ENCODE peak calls at places on chromosomes 5 and 9, in six cellular contexts. F, X, Q, H, D and Y are unnamed samples.

GRCh38 chr5:14685757-14686156 is 21.2 kb downstream of the OTULIN start:
- DNase-seq in X (peak; percentile 59), F (peak; percentile 53), Q (peak; percentile 46), D (peak; percentile 48), H (peak; percentile 23), Y (no peak)

GRCh38 chr5:61414806-61415205 is 82.7 kb downstream of the ZSWIM6 start:
- DNase-seq in H (no peak), F (no peak), D (no peak), Q (no peak), X (no peak), Y (no peak)

GRCh38 chr9:112361602-112362001 is 18.3 kb upstream of the HSDL2 start:
- DNase-seq in X (peak; percentile 55), H (peak; percentile 33), Q (peak; percentile 67), F (peak; percentile 29), D (peak; percentile 37), Y (no peak)

GRCh38 chr5:55645304-55645703 is 66.8 kb downstream of the SLC38A9 start:
- DNase-seq in D (no peak), F (peak; percentile 5), Q (no peak), H (no peak), X (no peak), Y (no peak)

GRCh38 chr5:17719592-17719991 is 85.3 kb downstream of the TAF11L14 start:
- DNase-seq in D (no peak), H (no peak), F (no peak), X (no peak), Q (no peak), Y (no peak)

GRCh38 chr5:14737309-14737708 is 72.8 kb downstream of the OTULIN start:
- DNase-seq in F (no peak), Q (no peak), H (no peak), D (no peak), X (no peak), Y (no peak)

GRCh38 chr9:137448569-137448962 is 7.4 kb upstream of the ENTPD8 start:
- DNase-seq in H (no peak), Q (no peak), D (no peak), X (no peak), F (no peak), Y (no peak)

GRCh38 chr5:56019306-56020272 is 24.8 kb upstream of the IL6ST start:
- DNase-seq in H (no peak), D (no peak), Q (peak; percentile 49), X (no peak), F (no peak), Y (no peak)

GRCh38 chr9:16191691-16192402 is 639.0 kb downstream of the CCDC171 start:
- DNase-seq in F (peak; percentile 35), X (peak; percentile 60), Q (peak; percentile 40), H (peak; percentile 16), D (peak; percentile 2), Y (no peak)

GRCh38 chr5:169433221-169433651 is 132.3 kb upstream of the SLIT3 start:
- DNase-seq in Q (no peak), H (no peak), D (no peak), F (no peak), X (no peak), Y (no peak)

GRCh38 chr9:71863652-71864051 is 47.3 kb downstream of the ABHD17B start:
- DNase-seq in X (no peak), F (no peak), D (no peak), H (no peak), Q (no peak), Y (no peak)

GRCh38 chr5:120160120-120160895 is 303.8 kb upstream of the PRR16 start:
- DNase-seq in H (no peak), Q (no peak), F (peak; percentile 85), X (no peak), D (no peak), Y (no peak)

GRCh38 chr9:93091056-93091452 is 5.0 kb upstream of the CARD19 start:
- DNase-seq in X (no peak), D (no peak), Q (no peak), H (no peak), F (no peak), Y (no peak)

DNA sequence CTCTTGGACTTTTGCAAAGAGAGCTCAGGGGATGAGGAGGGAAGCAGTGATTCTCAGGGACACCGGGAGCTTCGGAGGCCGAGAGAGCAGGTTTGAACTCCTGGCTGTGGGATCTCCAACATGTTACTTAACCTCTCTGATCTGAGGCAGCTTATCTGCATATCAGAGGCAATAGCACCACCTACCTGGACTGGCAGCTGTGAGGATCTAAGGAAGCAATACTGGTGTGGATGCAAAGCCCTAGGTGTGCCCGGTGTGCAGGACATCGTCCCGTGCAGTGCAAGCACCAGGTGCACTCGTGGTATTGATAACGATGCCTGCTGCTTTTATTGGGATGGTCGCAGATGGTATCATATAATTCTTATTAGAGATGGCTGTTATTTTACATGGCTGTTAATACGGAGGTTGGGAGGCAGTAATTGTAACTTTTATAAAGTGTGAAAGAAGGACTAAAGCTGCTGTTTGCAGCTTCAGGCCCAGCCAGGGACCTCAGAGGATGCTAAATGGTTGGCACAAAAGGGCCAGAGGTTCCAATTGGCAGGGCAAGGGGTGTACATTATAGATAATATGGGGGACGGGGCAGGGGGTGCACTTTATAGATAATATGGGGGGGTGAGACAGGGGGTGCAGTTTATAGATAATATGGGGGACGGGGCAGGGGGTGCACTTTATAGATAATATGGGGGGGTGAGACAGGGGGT is 14.9 kb downstream of the COL5A1 start:
- DNase-seq in X (no peak), D (no peak), F (no peak), Q (no peak), H (peak; percentile 31), Y (no peak)
- H3K9ac ChIP-seq in X (no peak overlapping the region), D (no peak overlapping the region), F (no peak overlapping the region), Q (no peak overlapping the region), H (no peak overlapping the region), Y (no peak overlapping the region)

DNA sequence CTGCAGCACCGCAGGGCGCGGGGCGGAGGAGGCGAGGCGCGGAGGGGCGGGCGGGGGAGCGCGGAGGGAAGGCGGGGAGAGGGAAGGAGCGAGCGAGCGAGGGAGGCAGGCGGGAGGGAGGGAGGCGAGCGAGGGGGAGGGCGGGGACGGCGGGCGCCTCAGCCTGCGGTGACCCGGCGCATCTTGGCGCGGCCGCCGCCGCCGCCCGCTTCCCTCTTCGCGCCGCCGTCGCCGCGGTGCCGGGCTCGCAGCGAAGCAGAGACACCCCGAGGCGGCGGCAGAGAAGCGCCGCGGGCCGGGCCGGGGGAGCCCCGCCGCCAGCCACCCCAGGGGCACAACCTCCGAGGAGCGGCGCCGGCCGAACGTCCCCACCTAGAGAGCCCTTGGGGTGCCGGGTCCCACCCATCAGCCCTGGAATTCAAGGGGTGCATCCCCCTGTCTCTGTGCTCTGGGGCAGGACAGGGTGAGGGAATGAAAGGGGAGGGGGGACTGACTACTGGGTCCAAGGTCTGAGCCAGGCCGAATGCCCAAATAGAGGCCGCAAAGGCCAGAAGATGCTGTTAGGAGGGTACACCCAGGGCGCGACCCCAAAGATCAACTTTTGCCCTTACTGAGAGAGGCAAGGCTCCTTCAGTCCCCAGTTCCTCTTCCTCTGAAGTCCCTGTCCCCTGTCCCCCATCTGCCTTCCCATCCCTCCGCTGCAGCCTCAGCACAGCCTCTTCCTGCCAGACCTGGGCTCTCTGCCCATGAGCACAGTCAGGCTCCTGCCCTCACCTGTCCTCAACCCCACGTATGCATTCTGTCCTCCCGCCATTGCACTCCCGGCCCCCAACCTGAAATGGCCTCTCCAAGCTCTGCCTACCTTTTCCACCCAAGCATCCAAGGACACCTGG is at the start of gene ADAMTS2:
- DNase-seq in Q (no peak), X (no peak), F (no peak), H (no peak), D (no peak), Y (no peak)
- H3K4me3 ChIP-seq in Q (no peak within 1 kb of the TSS), X (no peak within 1 kb of the TSS), F (no peak within 1 kb of the TSS), H (peak within 1 kb of the TSS; percentile 26), D (no peak within 1 kb of the TSS), Y (no peak within 1 kb of the TSS)

GRCh38 chr9:130445268-130445983 is 665 bp downstream of the ASS1 start:
- DNase-seq in H (no peak), D (peak; percentile 61), Q (no peak), F (peak; percentile 72), X (no peak), Y (no peak)
- H3K9ac ChIP-seq in H (peak overlapping the region; percentile 76), D (peak overlapping the region; percentile 72), Q (no peak overlapping the region), F (peak overlapping the region; percentile 42), X (no peak overlapping the region), Y (peak overlapping the region; percentile 63)

GRCh38 chr9:74887981-74888370 is 255 bp upstream of the TRPM6 start:
- DNase-seq in H (no peak), D (no peak), Q (no peak), F (no peak), X (no peak), Y (no peak)
- H3K4me3 ChIP-seq in H (peak overlapping the region; percentile 77), D (peak overlapping the region; percentile 73), Q (no peak overlapping the region), F (peak overlapping the region; percentile 85), X (no peak overlapping the region), Y (peak overlapping the region; percentile 68)

GRCh38 chr5:39699164-39699563 is 274.4 kb upstream of the DAB2 start:
- DNase-seq in H (no peak), F (no peak), Q (no peak), X (no peak), D (no peak), Y (no peak)
- H3K9ac ChIP-seq in H (no peak overlapping the region), F (no peak overlapping the region), Q (no peak overlapping the region), X (no peak overlapping the region), D (no peak overlapping the region), Y (no peak overlapping the region)

DNA sequence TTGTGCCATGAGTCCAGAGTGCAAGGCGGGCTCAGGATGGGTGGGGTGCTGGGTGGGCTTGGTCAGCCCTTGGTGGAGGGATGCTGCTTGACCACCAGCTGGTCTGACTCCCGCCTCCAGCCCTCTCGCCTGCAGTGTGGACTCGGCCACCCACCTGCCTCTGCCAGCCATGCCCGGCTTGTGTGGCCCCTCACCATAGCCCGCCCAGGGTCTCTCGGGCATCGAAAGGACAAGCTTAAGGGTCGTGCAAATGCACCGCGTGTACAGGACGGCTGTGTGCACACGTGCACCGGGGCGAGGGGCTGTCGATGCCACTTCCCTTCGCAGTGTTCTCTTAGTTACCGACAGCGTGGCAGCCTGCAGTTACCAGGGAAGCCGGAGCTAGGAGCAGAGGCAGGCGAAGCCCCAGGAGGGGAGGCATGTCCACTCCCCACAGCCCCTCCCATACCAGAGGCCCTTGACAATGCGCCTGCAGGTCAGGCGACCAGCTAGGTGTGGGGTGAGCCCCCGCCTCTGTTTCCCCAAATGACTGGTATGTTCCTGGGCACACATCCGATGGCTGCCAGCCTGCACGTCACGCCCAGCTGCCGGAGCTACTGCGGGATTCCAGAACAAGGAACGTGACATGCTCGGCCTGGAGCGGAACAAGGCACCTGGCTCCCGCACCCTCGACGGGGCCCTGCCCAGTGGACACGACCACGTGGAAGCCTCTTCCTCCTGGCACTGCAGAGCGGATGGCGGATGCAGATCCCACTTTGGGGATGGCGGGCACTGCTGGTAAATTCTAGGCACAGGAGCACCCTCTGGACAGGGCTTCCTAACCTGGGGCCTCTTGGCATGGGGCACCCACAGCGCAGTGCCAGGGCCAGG is 7.8 kb downstream of the LCN9 start:
- DNase-seq in D (no peak), X (no peak), F (no peak), Q (no peak), H (no peak), Y (no peak)
- H3K4me3 ChIP-seq in D (no peak overlapping the region), X (no peak overlapping the region), F (no peak overlapping the region), Q (no peak overlapping the region), H (no peak overlapping the region), Y (no peak overlapping the region)

GRCh38 chr5:68727931-68728330 is 365.9 kb upstream of the SLC30A5 start:
- DNase-seq in H (no peak), X (no peak), D (no peak), Q (no peak), F (no peak), Y (no peak)

GRCh38 chr5:68725905-68726683 is 367.7 kb upstream of the SLC30A5 start:
- DNase-seq in X (no peak), F (no peak), H (no peak), D (no peak), Q (no peak), Y (no peak)

GRCh38 chr5:68731255-68731654 is 362.6 kb upstream of the SLC30A5 start:
- DNase-seq in H (no peak), Q (no peak), D (no peak), F (no peak), X (no peak), Y (no peak)

GRCh38 chr5:68730220-68731010 is 363.4 kb upstream of the SLC30A5 start:
- DNase-seq in Q (no peak), X (peak; percentile 61), F (peak; percentile 25), H (no peak), D (no peak), Y (no peak)
- H3K9ac ChIP-seq in Q (no peak overlapping the region), X (no peak overlapping the region), F (no peak overlapping the region), H (no peak overlapping the region), D (no peak overlapping the region), Y (no peak overlapping the region)